ENCODE peak calls at places on chromosomes 4 and X, in ten cellular contexts. One of them, this sample, is unnamed.

GRCh38 chrX:119692241-119693031 is 532 bp downstream of the SEPTIN6 start:
- DNase-seq in osteocyte: no peak
- DNase-seq in lower leg skin: no peak
- DNase-seq in colonic mucosa: peak
- DNase-seq in A549: peak
- DNase-seq in neural crest cell: peak
- DNase-seq in neural progenitor cell: peak
- DNase-seq in nephron progenitor cell: peak
- DNase-seq in fibroblast of the aortic adventitia: peak
- DNase-seq in WTC11: peak
- DNase-seq in this sample: peak

GRCh38 chr4:38105475-38105874 is 145.3 kb downstream of the PTTG2 start:
- DNase-seq in lower leg skin: no peak
- DNase-seq in A549: no peak
- DNase-seq in colonic mucosa: no peak
- DNase-seq in WTC11: no peak
- DNase-seq in neural progenitor cell: no peak
- DNase-seq in fibroblast of the aortic adventitia: no peak
- DNase-seq in nephron progenitor cell: no peak
- DNase-seq in neural crest cell: no peak
- DNase-seq in osteocyte: no peak
- DNase-seq in this sample: no peak

GRCh38 chr4:61202638-61203495 is 2.7 kb downstream of the ADGRL3 start:
- DNase-seq in fibroblast of the aortic adventitia: no peak
- DNase-seq in colonic mucosa: no peak
- DNase-seq in osteocyte: no peak
- DNase-seq in neural crest cell: peak
- DNase-seq in nephron progenitor cell: peak
- DNase-seq in A549: no peak
- DNase-seq in neural progenitor cell: peak
- DNase-seq in WTC11: peak
- DNase-seq in lower leg skin: no peak
- DNase-seq in this sample: peak

GRCh38 chr4:162163892-162164759 is at the start of gene FSTL5:
- DNase-seq in fibroblast of the aortic adventitia: no peak
- DNase-seq in colonic mucosa: peak
- DNase-seq in neural progenitor cell: peak
- DNase-seq in osteocyte: no peak
- DNase-seq in neural crest cell: peak
- DNase-seq in A549: peak
- DNase-seq in nephron progenitor cell: peak
- DNase-seq in WTC11: peak
- DNase-seq in lower leg skin: peak
- DNase-seq in this sample: peak

GRCh38 chr4:134337584-134337983 is 136.0 kb upstream of the PABPC4L start:
- DNase-seq in fibroblast of the aortic adventitia: no peak
- DNase-seq in neural crest cell: no peak
- DNase-seq in neural progenitor cell: no peak
- DNase-seq in nephron progenitor cell: no peak
- DNase-seq in A549: no peak
- DNase-seq in WTC11: no peak
- DNase-seq in lower leg skin: no peak
- DNase-seq in colonic mucosa: no peak
- DNase-seq in osteocyte: no peak
- DNase-seq in this sample: no peak

GRCh38 chr4:109411964-109412363 is 21.7 kb upstream of the SEC24B start:
- DNase-seq in lower leg skin: no peak
- DNase-seq in A549: no peak
- DNase-seq in colonic mucosa: no peak
- DNase-seq in WTC11: no peak
- DNase-seq in neural crest cell: no peak
- DNase-seq in fibroblast of the aortic adventitia: no peak
- DNase-seq in neural progenitor cell: no peak
- DNase-seq in nephron progenitor cell: no peak
- DNase-seq in osteocyte: no peak
- DNase-seq in this sample: no peak

GRCh38 chr4:120658772-120659171 is 263.8 kb downstream of the PRDM5 start:
- DNase-seq in nephron progenitor cell: no peak
- DNase-seq in A549: no peak
- DNase-seq in fibroblast of the aortic adventitia: no peak
- DNase-seq in WTC11: no peak
- DNase-seq in lower leg skin: no peak
- DNase-seq in neural crest cell: no peak
- DNase-seq in colonic mucosa: no peak
- DNase-seq in neural progenitor cell: no peak
- DNase-seq in osteocyte: no peak
- DNase-seq in this sample: no peak

GRCh38 chr4:39464886-39465501 is 6.1 kb downstream of the LIAS start:
- DNase-seq in fibroblast of the aortic adventitia: peak
- DNase-seq in osteocyte: no peak
- DNase-seq in A549: peak
- DNase-seq in WTC11: no peak
- DNase-seq in neural crest cell: no peak
- DNase-seq in lower leg skin: no peak
- DNase-seq in nephron progenitor cell: no peak
- DNase-seq in neural progenitor cell: no peak
- DNase-seq in colonic mucosa: no peak
- DNase-seq in this sample: no peak

GRCh38 chr4:24266951-24267577 is 317.3 kb downstream of the DHX15 start:
- DNase-seq in WTC11: no peak
- DNase-seq in fibroblast of the aortic adventitia: peak
- DNase-seq in neural crest cell: no peak
- DNase-seq in neural progenitor cell: no peak
- DNase-seq in osteocyte: no peak
- DNase-seq in lower leg skin: no peak
- DNase-seq in colonic mucosa: no peak
- DNase-seq in nephron progenitor cell: no peak
- DNase-seq in A549: no peak
- DNase-seq in this sample: no peak

GRCh38 chrX:11341274-11342256 is 48.4 kb downstream of the AMELX start:
- DNase-seq in A549: no peak
- DNase-seq in fibroblast of the aortic adventitia: peak
- DNase-seq in colonic mucosa: peak
- DNase-seq in neural crest cell: no peak
- DNase-seq in WTC11: no peak
- DNase-seq in osteocyte: no peak
- DNase-seq in nephron progenitor cell: no peak
- DNase-seq in lower leg skin: peak
- DNase-seq in neural progenitor cell: no peak
- DNase-seq in this sample: no peak

GRCh38 chr4:53141308-53141707 is 224.6 kb downstream of the SCFD2 start:
- DNase-seq in nephron progenitor cell: no peak
- DNase-seq in neural crest cell: no peak
- DNase-seq in WTC11: no peak
- DNase-seq in lower leg skin: no peak
- DNase-seq in fibroblast of the aortic adventitia: no peak
- DNase-seq in A549: no peak
- DNase-seq in colonic mucosa: no peak
- DNase-seq in osteocyte: no peak
- DNase-seq in neural progenitor cell: no peak
- DNase-seq in this sample: no peak

DNA sequence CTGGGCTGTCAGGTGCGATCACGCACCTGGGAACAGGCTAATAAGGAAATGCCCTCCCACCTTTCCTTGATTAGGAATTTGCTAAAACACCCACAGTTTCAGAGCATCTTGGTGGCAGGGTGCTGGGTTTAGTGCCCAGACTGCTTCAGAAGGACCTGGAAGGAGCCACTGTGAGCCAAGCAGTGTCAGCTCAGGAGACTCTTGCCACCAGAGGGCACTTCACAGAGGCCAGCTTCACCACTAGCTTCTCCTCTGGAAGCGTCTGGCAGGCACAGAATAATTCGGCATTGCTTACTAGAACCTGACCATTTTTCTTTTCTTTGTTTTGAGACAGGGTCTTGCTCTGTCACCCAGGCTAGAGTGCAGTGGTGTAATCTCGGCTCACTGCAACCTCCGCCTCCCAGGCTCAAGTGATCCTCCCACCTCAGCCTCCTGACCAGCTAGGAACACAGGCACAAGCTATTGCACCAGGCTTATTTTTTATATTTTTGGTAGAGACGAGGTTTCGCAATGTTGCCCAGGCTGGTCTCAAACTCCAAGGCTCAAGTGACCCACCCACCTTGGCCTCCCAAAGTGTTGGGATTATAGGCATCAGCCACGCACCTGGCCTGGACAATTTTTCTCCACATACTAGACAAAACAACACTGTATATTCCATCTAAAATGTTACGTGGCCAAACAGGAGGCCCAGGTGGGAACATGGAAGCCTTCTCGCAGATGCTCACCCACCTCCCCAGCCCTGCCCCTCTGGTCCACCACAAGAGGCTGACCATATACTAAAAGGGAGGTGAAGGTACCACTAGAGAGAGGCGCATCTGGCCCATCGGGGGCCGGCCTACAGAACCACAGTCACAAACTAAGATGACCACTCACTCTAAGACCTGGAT is 14.1 kb downstream of the NOP14 start:
- DNase-seq in colonic mucosa: no peak
- DNase-seq in lower leg skin: no peak
- DNase-seq in WTC11: no peak
- DNase-seq in neural progenitor cell: no peak
- DNase-seq in osteocyte: no peak
- DNase-seq in fibroblast of the aortic adventitia: peak
- DNase-seq in A549: no peak
- DNase-seq in neural crest cell: no peak
- DNase-seq in nephron progenitor cell: no peak
- DNase-seq in this sample: peak
- TF ChIP-seq CTCF in colonic mucosa: no peak
- TF ChIP-seq CTCF in lower leg skin: no peak
- TF ChIP-seq CTCF in WTC11: no peak
- TF ChIP-seq CTCF in neural progenitor cell: peak
- TF ChIP-seq CTCF in osteocyte: peak
- TF ChIP-seq CTCF in fibroblast of the aortic adventitia: peak
- TF ChIP-seq CTCF in A549: peak
- TF ChIP-seq CTCF in neural crest cell: peak
- TF ChIP-seq CTCF in nephron progenitor cell: peak
- TF ChIP-seq CTCF in this sample: no peak

GRCh38 chr4:123619895-123620294 is 223.3 kb downstream of the SPRY1 start:
- DNase-seq in lower leg skin: no peak
- DNase-seq in neural progenitor cell: no peak
- DNase-seq in fibroblast of the aortic adventitia: no peak
- DNase-seq in osteocyte: no peak
- DNase-seq in neural crest cell: no peak
- DNase-seq in colonic mucosa: no peak
- DNase-seq in A549: no peak
- DNase-seq in nephron progenitor cell: no peak
- DNase-seq in WTC11: no peak
- DNase-seq in this sample: no peak

GRCh38 chr4:123621072-123621705 is 224.6 kb downstream of the SPRY1 start:
- DNase-seq in WTC11: no peak
- DNase-seq in neural crest cell: no peak
- DNase-seq in colonic mucosa: no peak
- DNase-seq in osteocyte: no peak
- DNase-seq in nephron progenitor cell: no peak
- DNase-seq in lower leg skin: no peak
- DNase-seq in A549: no peak
- DNase-seq in neural progenitor cell: no peak
- DNase-seq in fibroblast of the aortic adventitia: peak
- DNase-seq in this sample: no peak

GRCh38 chr4:123623611-123624010 is 227.0 kb downstream of the SPRY1 start:
- DNase-seq in A549: no peak
- DNase-seq in WTC11: no peak
- DNase-seq in neural progenitor cell: no peak
- DNase-seq in osteocyte: no peak
- DNase-seq in colonic mucosa: no peak
- DNase-seq in lower leg skin: no peak
- DNase-seq in neural crest cell: no peak
- DNase-seq in nephron progenitor cell: no peak
- DNase-seq in fibroblast of the aortic adventitia: no peak
- DNase-seq in this sample: no peak

GRCh38 chr4:123624959-123625358 is 228.4 kb downstream of the SPRY1 start:
- DNase-seq in neural progenitor cell: no peak
- DNase-seq in nephron progenitor cell: no peak
- DNase-seq in A549: no peak
- DNase-seq in osteocyte: no peak
- DNase-seq in fibroblast of the aortic adventitia: no peak
- DNase-seq in colonic mucosa: no peak
- DNase-seq in neural crest cell: no peak
- DNase-seq in WTC11: no peak
- DNase-seq in lower leg skin: no peak
- DNase-seq in this sample: no peak

DNA sequence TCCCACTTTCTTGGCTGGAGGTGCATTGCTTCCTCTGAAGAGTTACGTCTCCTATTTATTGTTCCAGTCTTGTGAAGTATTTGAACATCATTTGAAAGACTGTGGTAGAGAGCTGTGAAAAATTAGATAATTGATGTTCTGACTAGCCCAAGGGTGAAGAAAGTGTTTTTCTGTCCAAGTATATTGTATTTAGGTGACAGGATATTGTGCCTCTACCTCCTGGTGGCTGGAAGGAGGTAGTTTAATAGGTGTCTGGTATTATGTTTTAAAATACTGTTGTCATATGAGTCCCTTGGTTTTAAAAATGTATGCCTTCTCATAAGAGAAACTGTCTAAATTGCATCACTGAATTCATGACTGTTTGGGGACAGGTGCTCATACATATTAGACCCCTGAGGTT is 226.0 kb downstream of the SPRY1 start:
- DNase-seq in A549: no peak
- DNase-seq in neural progenitor cell: no peak
- DNase-seq in lower leg skin: no peak
- DNase-seq in osteocyte: no peak
- DNase-seq in nephron progenitor cell: no peak
- DNase-seq in fibroblast of the aortic adventitia: no peak
- DNase-seq in colonic mucosa: no peak
- DNase-seq in neural crest cell: no peak
- DNase-seq in WTC11: no peak
- DNase-seq in this sample: no peak
- TF ChIP-seq CTCF in A549: no peak
- TF ChIP-seq CTCF in neural progenitor cell: no peak
- TF ChIP-seq CTCF in lower leg skin: no peak
- TF ChIP-seq CTCF in osteocyte: peak
- TF ChIP-seq CTCF in nephron progenitor cell: no peak
- TF ChIP-seq CTCF in fibroblast of the aortic adventitia: no peak
- TF ChIP-seq CTCF in colonic mucosa: no peak
- TF ChIP-seq CTCF in neural crest cell: peak
- TF ChIP-seq CTCF in WTC11: no peak
- TF ChIP-seq CTCF in this sample: peak

GRCh38 chr4:3443750-3444309 is 2.1 kb downstream of the HGFAC start:
- DNase-seq in lower leg skin: no peak
- DNase-seq in nephron progenitor cell: no peak
- DNase-seq in neural crest cell: no peak
- DNase-seq in colonic mucosa: no peak
- DNase-seq in WTC11: no peak
- DNase-seq in fibroblast of the aortic adventitia: no peak
- DNase-seq in A549: no peak
- DNase-seq in osteocyte: no peak
- DNase-seq in neural progenitor cell: no peak
- DNase-seq in this sample: no peak
- TF ChIP-seq CTCF in lower leg skin: no peak
- TF ChIP-seq CTCF in nephron progenitor cell: peak
- TF ChIP-seq CTCF in neural crest cell: no peak
- TF ChIP-seq CTCF in colonic mucosa: no peak
- TF ChIP-seq CTCF in WTC11: no peak
- TF ChIP-seq CTCF in fibroblast of the aortic adventitia: no peak
- TF ChIP-seq CTCF in A549: peak
- TF ChIP-seq CTCF in osteocyte: no peak
- TF ChIP-seq CTCF in neural progenitor cell: no peak
- TF ChIP-seq CTCF in this sample: no peak

DNA sequence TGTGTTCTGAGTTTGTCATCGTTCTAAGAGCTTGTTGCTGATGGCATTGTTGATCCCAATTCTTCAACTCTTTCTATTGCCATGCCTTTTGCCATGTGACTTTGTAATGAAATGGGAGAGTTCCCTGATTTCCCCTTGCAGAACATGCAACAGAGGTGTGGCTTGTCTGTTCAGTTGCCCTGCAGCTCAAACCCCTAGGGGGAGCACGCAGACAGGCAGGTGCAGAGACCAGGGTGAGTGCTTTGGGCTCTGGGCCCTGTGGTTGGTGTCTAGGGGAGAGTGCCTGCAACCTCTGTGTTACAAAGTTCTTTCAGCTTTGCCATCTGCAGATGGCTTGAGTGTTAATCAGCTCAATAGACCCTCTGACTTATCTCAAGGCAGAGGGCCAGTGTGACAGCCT is 332.7 kb downstream of the MID1IP1 start:
- DNase-seq in colonic mucosa: no peak
- DNase-seq in neural crest cell: no peak
- DNase-seq in lower leg skin: no peak
- DNase-seq in A549: no peak
- DNase-seq in nephron progenitor cell: no peak
- DNase-seq in neural progenitor cell: no peak
- DNase-seq in WTC11: peak
- DNase-seq in osteocyte: no peak
- DNase-seq in fibroblast of the aortic adventitia: no peak
- DNase-seq in this sample: peak
- TF ChIP-seq CTCF in colonic mucosa: no peak
- TF ChIP-seq CTCF in neural crest cell: no peak
- TF ChIP-seq CTCF in lower leg skin: no peak
- TF ChIP-seq CTCF in A549: no peak
- TF ChIP-seq CTCF in nephron progenitor cell: no peak
- TF ChIP-seq CTCF in neural progenitor cell: peak
- TF ChIP-seq CTCF in WTC11: peak
- TF ChIP-seq CTCF in osteocyte: no peak
- TF ChIP-seq CTCF in fibroblast of the aortic adventitia: no peak
- TF ChIP-seq CTCF in this sample: no peak

This sample was measured in endothelial cell.